ENCODE peak calls at places on chromosomes 2 and 18, in four cellular contexts. One of them, this sample, is unnamed.

GRCh38 chr2:118800736-118801135 is 46.7 kb downstream of the EN1 start:
- DNase-seq in CD8-positive, alpha-beta T cell: no peak
- DNase-seq in HL-60: no peak
- DNase-seq in sigmoid colon: no peak
- DNase-seq in this sample: peak; percentile 11

GRCh38 chr2:171342014-171342413 is 91.8 kb downstream of the METTL8 start:
- DNase-seq in CD8-positive, alpha-beta T cell: no peak
- DNase-seq in HL-60: no peak
- DNase-seq in sigmoid colon: no peak
- DNase-seq in this sample: no peak

GRCh38 chr2:230443540-230443939 is 27.5 kb downstream of the SP100 start:
- DNase-seq in CD8-positive, alpha-beta T cell: no peak
- DNase-seq in HL-60: no peak
- DNase-seq in sigmoid colon: no peak
- DNase-seq in this sample: peak; percentile 24

GRCh38 chr2:184444217-184444616 is 154.1 kb upstream of the ZNF804A start:
- DNase-seq in CD8-positive, alpha-beta T cell: no peak
- DNase-seq in HL-60: no peak
- DNase-seq in sigmoid colon: no peak
- DNase-seq in this sample: no peak

GRCh38 chr2:157592983-157593382 is 35.7 kb downstream of the ACVR1C start:
- DNase-seq in CD8-positive, alpha-beta T cell: no peak
- DNase-seq in HL-60: no peak
- DNase-seq in sigmoid colon: no peak
- DNase-seq in this sample: peak; percentile 35

GRCh38 chr2:60707750-60708371 is 48.2 kb upstream of the PAPOLG start:
- DNase-seq in CD8-positive, alpha-beta T cell: no peak
- DNase-seq in HL-60: peak; percentile 4
- DNase-seq in sigmoid colon: no peak
- DNase-seq in this sample: peak; percentile 53

GRCh38 chr2:33343387-33343895 is 133.0 kb upstream of the RASGRP3 start:
- DNase-seq in CD8-positive, alpha-beta T cell: no peak
- DNase-seq in HL-60: no peak
- DNase-seq in sigmoid colon: no peak
- DNase-seq in this sample: no peak

GRCh38 chr2:8337321-8337720 is 344.5 kb upstream of the ID2 start:
- DNase-seq in CD8-positive, alpha-beta T cell: no peak
- DNase-seq in HL-60: no peak
- DNase-seq in sigmoid colon: no peak
- DNase-seq in this sample: no peak

GRCh38 chr2:107808986-107809385 is 17.7 kb upstream of the RGPD4 start:
- DNase-seq in CD8-positive, alpha-beta T cell: no peak
- DNase-seq in HL-60: no peak
- DNase-seq in sigmoid colon: no peak
- DNase-seq in this sample: no peak

GRCh38 chr2:158969717-158970521 is 1.5 kb downstream of the TANC1 start:
- DNase-seq in CD8-positive, alpha-beta T cell: no peak
- DNase-seq in HL-60: peak; percentile 6
- DNase-seq in sigmoid colon: peak; percentile 70
- DNase-seq in this sample: no peak

GRCh38 chr2:11079131-11079824 is 76.0 kb upstream of the SLC66A3 start:
- DNase-seq in CD8-positive, alpha-beta T cell: no peak
- DNase-seq in HL-60: no peak
- DNase-seq in sigmoid colon: no peak
- DNase-seq in this sample: no peak

GRCh38 chr2:110997646-110998045 is 123.1 kb upstream of the BCL2L11 start:
- DNase-seq in CD8-positive, alpha-beta T cell: no peak
- DNase-seq in HL-60: no peak
- DNase-seq in sigmoid colon: no peak
- DNase-seq in this sample: no peak

GRCh38 chr2:235165631-235166030 is 213.8 kb downstream of the SH3BP4 start:
- DNase-seq in CD8-positive, alpha-beta T cell: no peak
- DNase-seq in HL-60: no peak
- DNase-seq in sigmoid colon: no peak
- DNase-seq in this sample: peak; percentile 12

GRCh38 chr2:219386532-219387280 is 1.0 kb downstream of the DNPEP start:
- DNase-seq in CD8-positive, alpha-beta T cell: no peak
- DNase-seq in HL-60: no peak
- DNase-seq in sigmoid colon: no peak
- DNase-seq in this sample: peak; percentile 9

GRCh38 chr18:23038712-23039111 is 96.6 kb upstream of the CABLES1 start:
- DNase-seq in CD8-positive, alpha-beta T cell: no peak
- DNase-seq in HL-60: no peak
- DNase-seq in sigmoid colon: no peak
- DNase-seq in this sample: peak; percentile 27

GRCh38 chr2:20614201-20615045 is 36.5 kb downstream of the HS1BP3 start:
- DNase-seq in CD8-positive, alpha-beta T cell: no peak
- DNase-seq in HL-60: no peak
- DNase-seq in sigmoid colon: peak; percentile 72
- DNase-seq in this sample: peak; percentile 80

GRCh38 chr2:26355038-26355995 is 8.7 kb upstream of the ADGRF3 start:
- DNase-seq in CD8-positive, alpha-beta T cell: no peak
- DNase-seq in HL-60: no peak
- DNase-seq in sigmoid colon: no peak
- DNase-seq in this sample: peak; percentile 96

GRCh38 chr2:71843391-71843850 is 304.2 kb downstream of the CYP26B1 start:
- DNase-seq in CD8-positive, alpha-beta T cell: no peak
- DNase-seq in HL-60: no peak
- DNase-seq in sigmoid colon: no peak
- DNase-seq in this sample: peak; percentile 44

GRCh38 chr2:31558401-31559295 is 22.1 kb downstream of the SRD5A2 start:
- DNase-seq in CD8-positive, alpha-beta T cell: no peak
- DNase-seq in HL-60: peak; percentile 46
- DNase-seq in sigmoid colon: no peak
- DNase-seq in this sample: peak; percentile 67

GRCh38 chr2:212845941-212846340 is 305.5 kb downstream of the IKZF2 start:
- DNase-seq in CD8-positive, alpha-beta T cell: no peak
- DNase-seq in HL-60: no peak
- DNase-seq in sigmoid colon: no peak
- DNase-seq in this sample: peak; percentile 34

GRCh38 chr2:240440704-240441320 is 5.3 kb downstream of the GPC1 start:
- DNase-seq in CD8-positive, alpha-beta T cell: no peak
- DNase-seq in HL-60: no peak
- DNase-seq in sigmoid colon: no peak
- DNase-seq in this sample: no peak

GRCh38 chr2:151840216-151840691 is 12.0 kb upstream of the ARL5A start:
- DNase-seq in CD8-positive, alpha-beta T cell: no peak
- DNase-seq in HL-60: no peak
- DNase-seq in sigmoid colon: no peak
- DNase-seq in this sample: no peak

GRCh38 chr18:24992491-24992890 is 359.5 kb downstream of the ZNF521 start:
- DNase-seq in CD8-positive, alpha-beta T cell: no peak
- DNase-seq in HL-60: no peak
- DNase-seq in sigmoid colon: no peak
- DNase-seq in this sample: peak; percentile 6

GRCh38 chr2:3479430-3480320 is 39.7 kb downstream of the ADI1 start:
- DNase-seq in CD8-positive, alpha-beta T cell: no peak
- DNase-seq in HL-60: no peak
- DNase-seq in sigmoid colon: no peak
- DNase-seq in this sample: no peak

GRCh38 chr2:233061591-233062446 is 1.7 kb downstream of the INPP5D start:
- DNase-seq in CD8-positive, alpha-beta T cell: no peak
- DNase-seq in HL-60: peak; percentile 51
- DNase-seq in sigmoid colon: peak; percentile 80
- DNase-seq in this sample: peak; percentile 42

GRCh38 chr2:153101187-153101586 is 377.4 kb downstream of the RPRM start:
- DNase-seq in CD8-positive, alpha-beta T cell: no peak
- DNase-seq in HL-60: no peak
- DNase-seq in sigmoid colon: no peak
- DNase-seq in this sample: no peak

GRCh38 chr18:49591775-49592174 is 29.9 kb downstream of the LIPG start:
- DNase-seq in CD8-positive, alpha-beta T cell: no peak
- DNase-seq in HL-60: no peak
- DNase-seq in sigmoid colon: no peak
- DNase-seq in this sample: no peak

GRCh38 chr2:37201766-37202165 is 5.5 kb downstream of the CEBPZOS start:
- DNase-seq in CD8-positive, alpha-beta T cell: no peak
- DNase-seq in HL-60: no peak
- DNase-seq in sigmoid colon: no peak
- DNase-seq in this sample: peak; percentile 31

GRCh38 chr2:52897511-52898085 is 870.0 kb upstream of the CHAC2 start:
- DNase-seq in CD8-positive, alpha-beta T cell: no peak
- DNase-seq in HL-60: no peak
- DNase-seq in sigmoid colon: no peak
- DNase-seq in this sample: no peak

GRCh38 chr2:74585406-74586182 is 31.1 kb downstream of the DOK1 start:
- DNase-seq in CD8-positive, alpha-beta T cell: no peak
- DNase-seq in HL-60: peak; percentile 39
- DNase-seq in sigmoid colon: no peak
- DNase-seq in this sample: peak; percentile 37

GRCh38 chr2:60351802-60352201 is 201.7 kb downstream of the BCL11A start:
- DNase-seq in CD8-positive, alpha-beta T cell: no peak
- DNase-seq in HL-60: peak; percentile 67
- DNase-seq in sigmoid colon: no peak
- DNase-seq in this sample: no peak

GRCh38 chr2:129827251-129827894 is 152.1 kb upstream of the RAB6C start:
- DNase-seq in CD8-positive, alpha-beta T cell: no peak
- DNase-seq in HL-60: no peak
- DNase-seq in sigmoid colon: no peak
- DNase-seq in this sample: no peak

GRCh38 chr18:28350821-28351220 is 173.9 kb upstream of the CDH2 start:
- DNase-seq in CD8-positive, alpha-beta T cell: no peak
- DNase-seq in HL-60: no peak
- DNase-seq in sigmoid colon: no peak
- DNase-seq in this sample: no peak
- TF ChIP-seq CTCF in CD8-positive, alpha-beta T cell: no peak
- TF ChIP-seq CTCF in HL-60: no peak
- TF ChIP-seq CTCF in sigmoid colon: no peak
- TF ChIP-seq CTCF in this sample: no peak

GRCh38 chr2:97764559-97765263 is 51.3 kb downstream of the ZAP70 start:
- DNase-seq in CD8-positive, alpha-beta T cell: no peak
- DNase-seq in HL-60: no peak
- DNase-seq in sigmoid colon: no peak
- DNase-seq in this sample: no peak
- TF ChIP-seq CTCF in CD8-positive, alpha-beta T cell: no peak
- TF ChIP-seq CTCF in HL-60: no peak
- TF ChIP-seq CTCF in sigmoid colon: no peak
- TF ChIP-seq CTCF in this sample: no peak

GRCh38 chr2:101518470-101519172 is 43.7 kb upstream of the RFX8 start:
- DNase-seq in CD8-positive, alpha-beta T cell: no peak
- DNase-seq in HL-60: no peak
- DNase-seq in sigmoid colon: no peak
- DNase-seq in this sample: peak; percentile 75
- TF ChIP-seq CTCF in CD8-positive, alpha-beta T cell: no peak
- TF ChIP-seq CTCF in HL-60: no peak
- TF ChIP-seq CTCF in sigmoid colon: peak; percentile 25
- TF ChIP-seq CTCF in this sample: peak; percentile 61

GRCh38 chr2:12299431-12299830 is 417.3 kb upstream of the TRIB2 start:
- DNase-seq in CD8-positive, alpha-beta T cell: no peak
- DNase-seq in HL-60: no peak
- DNase-seq in sigmoid colon: no peak
- DNase-seq in this sample: no peak
- TF ChIP-seq CTCF in CD8-positive, alpha-beta T cell: no peak
- TF ChIP-seq CTCF in HL-60: no peak
- TF ChIP-seq CTCF in sigmoid colon: no peak
- TF ChIP-seq CTCF in this sample: no peak

DNA sequence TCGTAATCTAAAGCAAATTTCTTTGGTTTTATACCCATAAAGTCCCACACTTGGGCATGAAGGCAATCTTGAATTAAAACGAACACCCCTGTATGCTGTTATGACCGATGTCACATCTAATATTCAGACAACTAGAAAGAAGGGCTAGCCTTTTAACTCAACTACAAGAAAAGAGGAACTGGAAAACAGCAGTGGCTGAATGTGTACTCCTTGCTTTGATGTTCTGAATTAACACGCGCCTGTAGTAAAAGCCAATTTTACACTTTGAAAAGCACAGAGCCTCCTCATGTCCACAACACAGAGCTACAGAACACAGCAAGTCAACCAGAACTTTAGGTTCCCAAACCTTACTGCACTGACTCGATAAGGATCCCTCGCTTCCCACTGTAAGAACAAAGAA is 147.6 kb downstream of the HDAC4 start:
- DNase-seq in CD8-positive, alpha-beta T cell: no peak
- DNase-seq in HL-60: no peak
- DNase-seq in sigmoid colon: no peak
- DNase-seq in this sample: no peak
- TF ChIP-seq CTCF in CD8-positive, alpha-beta T cell: no peak
- TF ChIP-seq CTCF in HL-60: no peak
- TF ChIP-seq CTCF in sigmoid colon: no peak
- TF ChIP-seq CTCF in this sample: no peak

DNA sequence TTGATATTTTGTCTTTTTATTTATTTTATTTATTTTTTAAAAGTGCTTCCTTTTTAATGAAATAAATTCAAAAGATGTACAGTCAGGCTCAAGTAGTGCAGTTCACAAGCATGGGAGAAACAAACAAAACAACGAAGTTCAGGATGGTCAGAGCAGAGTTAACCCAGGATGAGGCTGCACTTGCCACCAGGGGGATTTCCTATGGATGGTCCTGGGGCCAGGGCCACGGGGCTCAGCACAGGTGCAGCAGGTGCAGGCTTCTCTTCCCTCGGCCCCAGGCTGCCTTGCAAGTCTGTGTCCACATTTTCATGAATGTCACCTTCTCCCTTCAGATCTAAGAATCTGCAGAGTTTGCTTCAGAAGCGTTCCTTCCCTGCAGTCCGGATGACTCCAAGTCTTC is 76.5 kb downstream of the CDCA7 start:
- DNase-seq in CD8-positive, alpha-beta T cell: no peak
- DNase-seq in HL-60: no peak
- DNase-seq in sigmoid colon: no peak
- DNase-seq in this sample: no peak
- TF ChIP-seq CTCF in CD8-positive, alpha-beta T cell: no peak
- TF ChIP-seq CTCF in HL-60: no peak
- TF ChIP-seq CTCF in sigmoid colon: no peak
- TF ChIP-seq CTCF in this sample: no peak

This sample was measured in choroid plexus epithelial cell.